ENCODE peak calls at places on chromosome 4, in eight cellular contexts. B is astrocyte of the hippocampus; C is activated CD4-positive, alpha-beta T cell treated with anti-CD3 and anti-CD28 coated beads for 1 hour; U is NCI-H1105 treated with DMSO at 0.1 percent for 48 hours; S is NCI-H1417; G is T-helper 1 cell; T is fibroblast of lung; I is hippocampal formation. O is an unnamed sample.

GRCh38 chr4:168723020-168723419 is 226.2 kb downstream of the PALLD start:
- DNase-seq in S (no peak), C (no peak), U (no peak), G (no peak), I (no peak), T (peak; percentile 76), B (peak; percentile 65), O (peak; percentile 30)

GRCh38 chr4:13642163-13642562 is 14.6 kb upstream of the BOD1L1 start:
- DNase-seq in I (peak; percentile 13), G (no peak), B (peak; percentile 73), S (no peak), T (peak; percentile 64), U (no peak), C (no peak), O (no peak)

GRCh38 chr4:139886798-139887197 is 221.2 kb downstream of the MGST2 start:
- DNase-seq in B (no peak), I (no peak), U (no peak), S (peak; percentile 57), T (no peak), G (no peak), C (no peak), O (no peak)

GRCh38 chr4:159410076-159410777 is 307.3 kb downstream of the RAPGEF2 start:
- DNase-seq in I (no peak), T (no peak), U (no peak), G (no peak), C (no peak), B (peak; percentile 46), S (no peak), O (peak; percentile 64)

GRCh38 chr4:47741200-47741599 is 96.7 kb downstream of the CORIN start:
- DNase-seq in I (no peak), U (no peak), T (peak; percentile 64), C (no peak), B (no peak), S (peak; percentile 40), G (no peak), O (peak; percentile 94)

GRCh38 chr4:115851918-115852766 is 738.7 kb upstream of the NDST4 start:
- DNase-seq in S (peak; percentile 57), U (peak; percentile 30), I (no peak), C (no peak), B (peak; percentile 64), G (no peak), T (no peak), O (peak; percentile 47)

GRCh38 chr4:165207431-165208321 is at the start of gene KLHL2:
- DNase-seq in C (peak; percentile 54), G (peak; percentile 63), I (peak; percentile 81), S (peak; percentile 85), U (peak; percentile 36), B (peak; percentile 90), T (peak; percentile 77), O (peak; percentile 30)

GRCh38 chr4:56909083-56909981 is 1.6 kb downstream of the REST start:
- DNase-seq in T (peak; percentile 53), U (no peak), C (peak; percentile 38), G (peak; percentile 43), B (peak; percentile 78), I (peak; percentile 24), S (peak; percentile 22), O (peak; percentile 38)

GRCh38 chr4:139153411-139154133 is 23.4 kb downstream of the ELF2 start:
- DNase-seq in T (no peak), S (no peak), B (no peak), U (no peak), C (no peak), I (no peak), G (no peak), O (peak; percentile 34)

GRCh38 chr4:158094413-158095110 is 78.3 kb downstream of the GASK1B start:
- DNase-seq in I (no peak), B (peak; percentile 77), C (no peak), U (no peak), S (no peak), T (peak; percentile 17), G (no peak), O (peak; percentile 83)

GRCh38 chr4:38050560-38051350 is 90.6 kb downstream of the PTTG2 start:
- DNase-seq in T (no peak), C (no peak), G (no peak), U (no peak), B (peak; percentile 21), S (no peak), I (no peak), O (peak; percentile 45)

GRCh38 chr4:173459857-173460256 is 60.9 kb upstream of the SCRG1 start:
- DNase-seq in B (no peak), S (no peak), G (no peak), I (no peak), C (no peak), U (no peak), T (no peak), O (no peak)

GRCh38 chr4:16858275-16858752 is 40.1 kb downstream of the LDB2 start:
- DNase-seq in C (no peak), I (no peak), G (no peak), U (no peak), T (peak; percentile 61), B (peak; percentile 78), S (no peak), O (peak; percentile 47)

GRCh38 chr4:40316333-40316781 is 18.8 kb upstream of the CHRNA9 start:
- DNase-seq in C (no peak), U (no peak), T (peak; percentile 96), G (peak; percentile 19), B (peak; percentile 89), I (no peak), S (no peak), O (peak; percentile 95)

O was measured in renal cortical epithelial cell.